ENCODE peak calls at places on chromosome 20, in five cellular contexts. One of them, this sample, is unnamed.

GRCh38 chr20:46260480-46260879 is 47.8 kb downstream of the CDH22 start:
- DNase-seq in activated naive CD8-positive, alpha-beta T cell treated with anti-CD3 and anti-CD28 coated beads, Interleukin-2, amount 50 U/mL, for 24 hours: no peak
- DNase-seq in Right ventricle myocardium superior: peak; percentile 76
- DNase-seq in hepatocyte: no peak
- DNase-seq in NCI-H2029: peak; percentile 59
- DNase-seq in this sample: no peak

GRCh38 chr20:54133434-54134427 is 40.1 kb downstream of the CYP24A1 start:
- DNase-seq in Right ventricle myocardium superior: no peak
- DNase-seq in NCI-H2029: no peak
- DNase-seq in hepatocyte: peak; percentile 67
- DNase-seq in activated naive CD8-positive, alpha-beta T cell treated with anti-CD3 and anti-CD28 coated beads, Interleukin-2, amount 50 U/mL, for 24 hours: no peak
- DNase-seq in this sample: no peak

GRCh38 chr20:7272512-7272911 is 505.0 kb downstream of the BMP2 start:
- DNase-seq in Right ventricle myocardium superior: no peak
- DNase-seq in hepatocyte: no peak
- DNase-seq in activated naive CD8-positive, alpha-beta T cell treated with anti-CD3 and anti-CD28 coated beads, Interleukin-2, amount 50 U/mL, for 24 hours: no peak
- DNase-seq in NCI-H2029: no peak
- DNase-seq in this sample: peak; percentile 33

GRCh38 chr20:8073024-8073832 is 53.7 kb upstream of the TMX4 start:
- DNase-seq in NCI-H2029: no peak
- DNase-seq in hepatocyte: peak; percentile 63
- DNase-seq in Right ventricle myocardium superior: no peak
- DNase-seq in activated naive CD8-positive, alpha-beta T cell treated with anti-CD3 and anti-CD28 coated beads, Interleukin-2, amount 50 U/mL, for 24 hours: no peak
- DNase-seq in this sample: no peak

GRCh38 chr20:38804682-38805501 is 605 bp upstream of the PPP1R16B start:
- DNase-seq in hepatocyte: no peak
- DNase-seq in NCI-H2029: no peak
- DNase-seq in Right ventricle myocardium superior: no peak
- DNase-seq in activated naive CD8-positive, alpha-beta T cell treated with anti-CD3 and anti-CD28 coated beads, Interleukin-2, amount 50 U/mL, for 24 hours: peak; percentile 80
- DNase-seq in this sample: no peak

GRCh38 chr20:37511605-37512275 is 9.3 kb upstream of the NNAT start:
- DNase-seq in Right ventricle myocardium superior: no peak
- DNase-seq in NCI-H2029: no peak
- DNase-seq in hepatocyte: no peak
- DNase-seq in activated naive CD8-positive, alpha-beta T cell treated with anti-CD3 and anti-CD28 coated beads, Interleukin-2, amount 50 U/mL, for 24 hours: no peak
- DNase-seq in this sample: no peak

GRCh38 chr20:5654557-5654956 is 95.6 kb upstream of the SHLD1 start:
- DNase-seq in activated naive CD8-positive, alpha-beta T cell treated with anti-CD3 and anti-CD28 coated beads, Interleukin-2, amount 50 U/mL, for 24 hours: no peak
- DNase-seq in Right ventricle myocardium superior: no peak
- DNase-seq in hepatocyte: peak; percentile 65
- DNase-seq in NCI-H2029: peak; percentile 49
- DNase-seq in this sample: no peak

GRCh38 chr20:32958574-32958973 is 45.7 kb downstream of the SUN5 start:
- DNase-seq in hepatocyte: no peak
- DNase-seq in NCI-H2029: no peak
- DNase-seq in Right ventricle myocardium superior: no peak
- DNase-seq in activated naive CD8-positive, alpha-beta T cell treated with anti-CD3 and anti-CD28 coated beads, Interleukin-2, amount 50 U/mL, for 24 hours: no peak
- DNase-seq in this sample: no peak

GRCh38 chr20:57941572-57942381 is 232.0 kb upstream of the PMEPA1 start:
- DNase-seq in activated naive CD8-positive, alpha-beta T cell treated with anti-CD3 and anti-CD28 coated beads, Interleukin-2, amount 50 U/mL, for 24 hours: no peak
- DNase-seq in hepatocyte: peak; percentile 32
- DNase-seq in NCI-H2029: peak; percentile 6
- DNase-seq in Right ventricle myocardium superior: no peak
- DNase-seq in this sample: no peak

GRCh38 chr20:16537025-16537665 is 36.1 kb downstream of the KIF16B start:
- DNase-seq in Right ventricle myocardium superior: no peak
- DNase-seq in NCI-H2029: no peak
- DNase-seq in activated naive CD8-positive, alpha-beta T cell treated with anti-CD3 and anti-CD28 coated beads, Interleukin-2, amount 50 U/mL, for 24 hours: no peak
- DNase-seq in hepatocyte: no peak
- DNase-seq in this sample: no peak

GRCh38 chr20:38275815-38276550 is 15.4 kb upstream of the KIAA1755 start:
- DNase-seq in Right ventricle myocardium superior: no peak
- DNase-seq in NCI-H2029: no peak
- DNase-seq in hepatocyte: no peak
- DNase-seq in activated naive CD8-positive, alpha-beta T cell treated with anti-CD3 and anti-CD28 coated beads, Interleukin-2, amount 50 U/mL, for 24 hours: no peak
- DNase-seq in this sample: no peak

GRCh38 chr20:35768731-35769664 is 2.8 kb upstream of the PHF20 start:
- DNase-seq in NCI-H2029: peak; percentile 63
- DNase-seq in activated naive CD8-positive, alpha-beta T cell treated with anti-CD3 and anti-CD28 coated beads, Interleukin-2, amount 50 U/mL, for 24 hours: peak; percentile 56
- DNase-seq in hepatocyte: peak; percentile 85
- DNase-seq in Right ventricle myocardium superior: peak; percentile 98
- DNase-seq in this sample: peak; percentile 20

GRCh38 chr20:598133-598881 is 11.8 kb downstream of the TCF15 start:
- DNase-seq in NCI-H2029: no peak
- DNase-seq in hepatocyte: no peak
- DNase-seq in activated naive CD8-positive, alpha-beta T cell treated with anti-CD3 and anti-CD28 coated beads, Interleukin-2, amount 50 U/mL, for 24 hours: no peak
- DNase-seq in Right ventricle myocardium superior: no peak
- DNase-seq in this sample: no peak

GRCh38 chr20:58647814-58648501 is 3.1 kb upstream of the STX16 start:
- DNase-seq in activated naive CD8-positive, alpha-beta T cell treated with anti-CD3 and anti-CD28 coated beads, Interleukin-2, amount 50 U/mL, for 24 hours: no peak
- DNase-seq in Right ventricle myocardium superior: no peak
- DNase-seq in NCI-H2029: no peak
- DNase-seq in hepatocyte: no peak
- DNase-seq in this sample: no peak

GRCh38 chr20:14498809-14499208 is 161.4 kb upstream of the FLRT3 start:
- DNase-seq in NCI-H2029: peak; percentile 14
- DNase-seq in Right ventricle myocardium superior: no peak
- DNase-seq in activated naive CD8-positive, alpha-beta T cell treated with anti-CD3 and anti-CD28 coated beads, Interleukin-2, amount 50 U/mL, for 24 hours: no peak
- DNase-seq in hepatocyte: peak; percentile 16
- DNase-seq in this sample: peak; percentile 22

GRCh38 chr20:362271-363254 is 15.7 kb downstream of the NRSN2 start:
- DNase-seq in Right ventricle myocardium superior: peak; percentile 92
- DNase-seq in activated naive CD8-positive, alpha-beta T cell treated with anti-CD3 and anti-CD28 coated beads, Interleukin-2, amount 50 U/mL, for 24 hours: peak; percentile 64
- DNase-seq in hepatocyte: peak; percentile 89
- DNase-seq in NCI-H2029: peak; percentile 97
- DNase-seq in this sample: no peak

GRCh38 chr20:58749979-58750378 is 57.4 kb downstream of the NPEPL1 start:
- DNase-seq in activated naive CD8-positive, alpha-beta T cell treated with anti-CD3 and anti-CD28 coated beads, Interleukin-2, amount 50 U/mL, for 24 hours: no peak
- DNase-seq in hepatocyte: no peak
- DNase-seq in NCI-H2029: no peak
- DNase-seq in Right ventricle myocardium superior: no peak
- DNase-seq in this sample: no peak

GRCh38 chr20:48467622-48468021 is 360.2 kb downstream of the PREX1 start:
- DNase-seq in NCI-H2029: no peak
- DNase-seq in activated naive CD8-positive, alpha-beta T cell treated with anti-CD3 and anti-CD28 coated beads, Interleukin-2, amount 50 U/mL, for 24 hours: no peak
- DNase-seq in Right ventricle myocardium superior: no peak
- DNase-seq in hepatocyte: no peak
- DNase-seq in this sample: no peak

GRCh38 chr20:25324412-25324811 is 66.2 kb downstream of the ABHD12 start:
- DNase-seq in Right ventricle myocardium superior: peak; percentile 71
- DNase-seq in activated naive CD8-positive, alpha-beta T cell treated with anti-CD3 and anti-CD28 coated beads, Interleukin-2, amount 50 U/mL, for 24 hours: no peak
- DNase-seq in hepatocyte: no peak
- DNase-seq in NCI-H2029: no peak
- DNase-seq in this sample: no peak

GRCh38 chr20:47362361-47363219 is 6.1 kb upstream of the ZMYND8 start:
- DNase-seq in Right ventricle myocardium superior: no peak
- DNase-seq in hepatocyte: no peak
- DNase-seq in NCI-H2029: no peak
- DNase-seq in activated naive CD8-positive, alpha-beta T cell treated with anti-CD3 and anti-CD28 coated beads, Interleukin-2, amount 50 U/mL, for 24 hours: no peak
- DNase-seq in this sample: no peak

GRCh38 chr20:46365483-46366215 is 40.8 kb downstream of the ELMO2 start:
- DNase-seq in NCI-H2029: no peak
- DNase-seq in activated naive CD8-positive, alpha-beta T cell treated with anti-CD3 and anti-CD28 coated beads, Interleukin-2, amount 50 U/mL, for 24 hours: no peak
- DNase-seq in Right ventricle myocardium superior: no peak
- DNase-seq in hepatocyte: no peak
- DNase-seq in this sample: no peak

GRCh38 chr20:59703046-59703445 is 98.7 kb downstream of the PHACTR3 start:
- DNase-seq in Right ventricle myocardium superior: no peak
- DNase-seq in activated naive CD8-positive, alpha-beta T cell treated with anti-CD3 and anti-CD28 coated beads, Interleukin-2, amount 50 U/mL, for 24 hours: no peak
- DNase-seq in NCI-H2029: no peak
- DNase-seq in hepatocyte: no peak
- DNase-seq in this sample: no peak

GRCh38 chr20:7178004-7178403 is 410.5 kb downstream of the BMP2 start:
- DNase-seq in Right ventricle myocardium superior: no peak
- DNase-seq in activated naive CD8-positive, alpha-beta T cell treated with anti-CD3 and anti-CD28 coated beads, Interleukin-2, amount 50 U/mL, for 24 hours: no peak
- DNase-seq in NCI-H2029: no peak
- DNase-seq in hepatocyte: no peak
- DNase-seq in this sample: no peak

GRCh38 chr20:63441136-63441776 is 31.2 kb downstream of the KCNQ2 start:
- DNase-seq in NCI-H2029: no peak
- DNase-seq in hepatocyte: no peak
- DNase-seq in activated naive CD8-positive, alpha-beta T cell treated with anti-CD3 and anti-CD28 coated beads, Interleukin-2, amount 50 U/mL, for 24 hours: peak; percentile 74
- DNase-seq in Right ventricle myocardium superior: no peak
- DNase-seq in this sample: no peak

GRCh38 chr20:43947316-43947710 is 32.7 kb downstream of the TOX2 start:
- DNase-seq in Right ventricle myocardium superior: no peak
- DNase-seq in hepatocyte: no peak
- DNase-seq in activated naive CD8-positive, alpha-beta T cell treated with anti-CD3 and anti-CD28 coated beads, Interleukin-2, amount 50 U/mL, for 24 hours: no peak
- DNase-seq in NCI-H2029: no peak
- DNase-seq in this sample: no peak

GRCh38 chr20:20225325-20225724 is 142.6 kb upstream of the INSM1 start:
- DNase-seq in NCI-H2029: peak; percentile 77
- DNase-seq in activated naive CD8-positive, alpha-beta T cell treated with anti-CD3 and anti-CD28 coated beads, Interleukin-2, amount 50 U/mL, for 24 hours: no peak
- DNase-seq in hepatocyte: no peak
- DNase-seq in Right ventricle myocardium superior: no peak
- DNase-seq in this sample: peak; percentile 92

GRCh38 chr20:45547206-45547770 is at the start of gene EPPIN:
- DNase-seq in Right ventricle myocardium superior: no peak
- DNase-seq in NCI-H2029: no peak
- DNase-seq in hepatocyte: no peak
- DNase-seq in activated naive CD8-positive, alpha-beta T cell treated with anti-CD3 and anti-CD28 coated beads, Interleukin-2, amount 50 U/mL, for 24 hours: no peak
- DNase-seq in this sample: no peak

GRCh38 chr20:59448828-59449444 is 148.5 kb downstream of the EDN3 start:
- DNase-seq in Right ventricle myocardium superior: no peak
- DNase-seq in NCI-H2029: no peak
- DNase-seq in activated naive CD8-positive, alpha-beta T cell treated with anti-CD3 and anti-CD28 coated beads, Interleukin-2, amount 50 U/mL, for 24 hours: no peak
- DNase-seq in hepatocyte: no peak
- DNase-seq in this sample: no peak

GRCh38 chr20:1535420-1536175 is 21.9 kb downstream of the SIRPD start:
- DNase-seq in activated naive CD8-positive, alpha-beta T cell treated with anti-CD3 and anti-CD28 coated beads, Interleukin-2, amount 50 U/mL, for 24 hours: no peak
- DNase-seq in Right ventricle myocardium superior: peak; percentile 41
- DNase-seq in hepatocyte: no peak
- DNase-seq in NCI-H2029: no peak
- DNase-seq in this sample: no peak

GRCh38 chr20:44615169-44615791 is 32.9 kb downstream of the PKIG start:
- DNase-seq in activated naive CD8-positive, alpha-beta T cell treated with anti-CD3 and anti-CD28 coated beads, Interleukin-2, amount 50 U/mL, for 24 hours: peak; percentile 12
- DNase-seq in NCI-H2029: no peak
- DNase-seq in Right ventricle myocardium superior: peak; percentile 57
- DNase-seq in hepatocyte: no peak
- DNase-seq in this sample: no peak

GRCh38 chr20:55067158-55067825 is 591.9 kb downstream of the DOK5 start:
- DNase-seq in NCI-H2029: no peak
- DNase-seq in activated naive CD8-positive, alpha-beta T cell treated with anti-CD3 and anti-CD28 coated beads, Interleukin-2, amount 50 U/mL, for 24 hours: no peak
- DNase-seq in hepatocyte: no peak
- DNase-seq in Right ventricle myocardium superior: no peak
- DNase-seq in this sample: no peak

GRCh38 chr20:31485450-31486339 is 10.6 kb downstream of the REM1 start:
- DNase-seq in NCI-H2029: no peak
- DNase-seq in hepatocyte: peak; percentile 49
- DNase-seq in Right ventricle myocardium superior: peak; percentile 80
- DNase-seq in activated naive CD8-positive, alpha-beta T cell treated with anti-CD3 and anti-CD28 coated beads, Interleukin-2, amount 50 U/mL, for 24 hours: peak; percentile 51
- DNase-seq in this sample: no peak

GRCh38 chr20:13118676-13119075 is 102.4 kb upstream of the ISM1 start:
- DNase-seq in activated naive CD8-positive, alpha-beta T cell treated with anti-CD3 and anti-CD28 coated beads, Interleukin-2, amount 50 U/mL, for 24 hours: no peak
- DNase-seq in NCI-H2029: no peak
- DNase-seq in Right ventricle myocardium superior: no peak
- DNase-seq in hepatocyte: no peak
- DNase-seq in this sample: no peak

GRCh38 chr20:17437251-17437650 is 93.9 kb downstream of the BFSP1 start:
- DNase-seq in Right ventricle myocardium superior: no peak
- DNase-seq in activated naive CD8-positive, alpha-beta T cell treated with anti-CD3 and anti-CD28 coated beads, Interleukin-2, amount 50 U/mL, for 24 hours: no peak
- DNase-seq in hepatocyte: no peak
- DNase-seq in NCI-H2029: no peak
- DNase-seq in this sample: no peak

GRCh38 chr20:12956303-12956702 is 52.5 kb upstream of the SPTLC3 start:
- DNase-seq in activated naive CD8-positive, alpha-beta T cell treated with anti-CD3 and anti-CD28 coated beads, Interleukin-2, amount 50 U/mL, for 24 hours: no peak
- DNase-seq in NCI-H2029: no peak
- DNase-seq in hepatocyte: no peak
- DNase-seq in Right ventricle myocardium superior: no peak
- DNase-seq in this sample: no peak

GRCh38 chr20:4011226-4011975 is 4.0 kb downstream of the RNF24 start:
- DNase-seq in Right ventricle myocardium superior: no peak
- DNase-seq in NCI-H2029: no peak
- DNase-seq in hepatocyte: no peak
- DNase-seq in activated naive CD8-positive, alpha-beta T cell treated with anti-CD3 and anti-CD28 coated beads, Interleukin-2, amount 50 U/mL, for 24 hours: no peak
- DNase-seq in this sample: no peak

GRCh38 chr20:1331801-1332453 is 3.0 kb upstream of the SDCBP2 start:
- DNase-seq in NCI-H2029: no peak
- DNase-seq in activated naive CD8-positive, alpha-beta T cell treated with anti-CD3 and anti-CD28 coated beads, Interleukin-2, amount 50 U/mL, for 24 hours: no peak
- DNase-seq in hepatocyte: no peak
- DNase-seq in Right ventricle myocardium superior: no peak
- DNase-seq in this sample: no peak

GRCh38 chr20:63602321-63602720 is 24.6 kb downstream of the GMEB2 start:
- DNase-seq in NCI-H2029: no peak
- DNase-seq in Right ventricle myocardium superior: no peak
- DNase-seq in hepatocyte: no peak
- DNase-seq in activated naive CD8-positive, alpha-beta T cell treated with anti-CD3 and anti-CD28 coated beads, Interleukin-2, amount 50 U/mL, for 24 hours: no peak
- DNase-seq in this sample: no peak

GRCh38 chr20:31602779-31603441 is 2.2 kb upstream of the ID1 start:
- DNase-seq in activated naive CD8-positive, alpha-beta T cell treated with anti-CD3 and anti-CD28 coated beads, Interleukin-2, amount 50 U/mL, for 24 hours: peak; percentile 34
- DNase-seq in hepatocyte: peak; percentile 67
- DNase-seq in NCI-H2029: no peak
- DNase-seq in Right ventricle myocardium superior: peak; percentile 30
- DNase-seq in this sample: no peak

GRCh38 chr20:1185781-1186334 is 1.1 kb upstream of the TMEM74B start:
- DNase-seq in hepatocyte: peak; percentile 80
- DNase-seq in Right ventricle myocardium superior: peak; percentile 63
- DNase-seq in NCI-H2029: peak; percentile 42
- DNase-seq in activated naive CD8-positive, alpha-beta T cell treated with anti-CD3 and anti-CD28 coated beads, Interleukin-2, amount 50 U/mL, for 24 hours: peak; percentile 67
- DNase-seq in this sample: no peak

This sample was measured in NCI-H1092 treated with DMSO at 0.1 percent for 48 hours.